ENCODE peak calls at places on chromosomes 7 and 10, in four cellular contexts. L, J, V and O are unnamed samples.

GRCh38 chr10:98172073-98172472 is 37.6 kb downstream of the R3HCC1L start:
- DNase-seq in J (no peak), L (no peak), V (no peak), O (no peak)

GRCh38 chr7:142581341-142581740 is 167.9 kb upstream of the PRSS1 start:
- DNase-seq in L (no peak), V (no peak), J (no peak), O (no peak)

GRCh38 chr10:10897400-10897799 is 120.3 kb upstream of the CELF2 start:
- DNase-seq in J (no peak), L (no peak), V (no peak), O (no peak)

GRCh38 chr7:128947854-128948253 is 10.1 kb downstream of the IRF5 start:
- DNase-seq in J (no peak), V (no peak), L (no peak), O (no peak)

GRCh38 chr10:71309919-71310318 is 9.1 kb upstream of the SLC29A3 start:
- DNase-seq in J (no peak), L (no peak), V (no peak), O (no peak)

GRCh38 chr10:4141471-4141870 is 356.5 kb upstream of the KLF6 start:
- DNase-seq in L (no peak), J (no peak), V (no peak), O (no peak)

GRCh38 chr10:48692748-48693147 is 8.1 kb downstream of the WDFY4 start:
- DNase-seq in V (no peak), J (no peak), L (no peak), O (no peak)

GRCh38 chr7:73850781-73851207 is 8.5 kb upstream of the METTL27 start:
- DNase-seq in L (no peak), V (no peak), J (no peak), O (peak; percentile 81)

GRCh38 chr7:28165221-28165807 is 15.3 kb downstream of the JAZF1 start:
- DNase-seq in J (no peak), V (no peak), L (no peak), O (no peak)

GRCh38 chr7:139095194-139095659 is 14.3 kb downstream of the ZC3HAV1 start:
- DNase-seq in J (no peak), V (peak; percentile 73), L (no peak), O (no peak)

GRCh38 chr10:80191589-80192270 is 13.6 kb downstream of the ANXA11 start:
- DNase-seq in J (no peak), V (no peak), L (no peak), O (peak; percentile 57)

GRCh38 chr7:112150823-112151641 is 55.2 kb downstream of the DOCK4 start:
- DNase-seq in V (no peak), L (no peak), J (no peak), O (no peak)

GRCh38 chr7:21076054-21076453 is 289.4 kb upstream of the SP8 start:
- DNase-seq in V (no peak), L (no peak), J (no peak), O (no peak)

GRCh38 chr7:137081694-137082093 is 213.2 kb downstream of the CHRM2 start:
- DNase-seq in J (no peak), L (peak; percentile 74), V (no peak), O (peak; percentile 83)

GRCh38 chr10:78176320-78177012 is 142.8 kb downstream of the RPS24 start:
- DNase-seq in V (no peak), L (no peak), J (no peak), O (no peak)

GRCh38 chr10:73110345-73110849 is at the start of gene NUDT13:
- DNase-seq in L (peak; percentile 69), J (peak; percentile 64), V (peak; percentile 43), O (peak; percentile 80)

GRCh38 chr7:936131-937054 is 18.1 kb downstream of the ADAP1 start:
- DNase-seq in J (peak; percentile 48), L (no peak), V (no peak), O (no peak)

GRCh38 chr10:90051474-90051873 is 350.1 kb downstream of the KIF20B start:
- DNase-seq in L (no peak), V (no peak), J (no peak), O (no peak)

GRCh38 chr10:22364407-22364806 is 19.1 kb downstream of the SPAG6 start:
- DNase-seq in J (no peak), L (no peak), V (no peak), O (no peak)

GRCh38 chr7:71442492-71443196 is 310.7 kb downstream of the GALNT17 start:
- DNase-seq in V (no peak), L (no peak), J (no peak), O (no peak)

GRCh38 chr10:103663802-103664201 is 170.3 kb downstream of the NEURL1 start:
- DNase-seq in V (no peak), J (peak; percentile 77), L (no peak), O (no peak)

GRCh38 chr7:4216016-4216415 is 466.1 kb upstream of the FOXK1 start:
- DNase-seq in J (peak; percentile 29), V (no peak), L (no peak), O (no peak)

GRCh38 chr10:13670311-13670710 is 83.5 kb downstream of the PRPF18 start:
- DNase-seq in V (no peak), J (no peak), L (no peak), O (no peak)

GRCh38 chr10:124339951-124340760 is 78.6 kb downstream of the OAT start:
- DNase-seq in V (no peak), J (no peak), L (peak; percentile 44), O (no peak)

GRCh38 chr10:86286591-86287421 is 79.8 kb downstream of the GRID1 start:
- DNase-seq in V (no peak), L (no peak), J (no peak), O (peak; percentile 52)

GRCh38 chr7:84729284-84729683 is 457.6 kb downstream of the SEMA3D start:
- DNase-seq in V (no peak), J (no peak), L (no peak), O (no peak)

GRCh38 chr10:137031-137430 is 1.8 kb downstream of the ZMYND11 start:
- DNase-seq in J (no peak), L (no peak), V (peak; percentile 17), O (no peak)

GRCh38 chr10:80537705-80538480 is at the start of gene SH2D4B:
- DNase-seq in V (no peak), L (no peak), J (no peak), O (peak; percentile 54)

GRCh38 chr10:110074986-110075664 is 67.3 kb downstream of the ADD3 start:
- DNase-seq in V (no peak), J (no peak), L (no peak), O (no peak)

GRCh38 chr10:122864901-122865300 is 14.5 kb downstream of the FAM24B start:
- DNase-seq in V (no peak), J (no peak), L (no peak), O (no peak)

GRCh38 chr10:124033887-124034218 is 59.5 kb downstream of the CHST15 start:
- DNase-seq in V (no peak), L (peak; percentile 64), J (no peak), O (no peak)

GRCh38 chr10:103077491-103078308 is 115.4 kb downstream of the NT5C2 start:
- DNase-seq in L (no peak), J (no peak), V (no peak), O (no peak)

DNA sequence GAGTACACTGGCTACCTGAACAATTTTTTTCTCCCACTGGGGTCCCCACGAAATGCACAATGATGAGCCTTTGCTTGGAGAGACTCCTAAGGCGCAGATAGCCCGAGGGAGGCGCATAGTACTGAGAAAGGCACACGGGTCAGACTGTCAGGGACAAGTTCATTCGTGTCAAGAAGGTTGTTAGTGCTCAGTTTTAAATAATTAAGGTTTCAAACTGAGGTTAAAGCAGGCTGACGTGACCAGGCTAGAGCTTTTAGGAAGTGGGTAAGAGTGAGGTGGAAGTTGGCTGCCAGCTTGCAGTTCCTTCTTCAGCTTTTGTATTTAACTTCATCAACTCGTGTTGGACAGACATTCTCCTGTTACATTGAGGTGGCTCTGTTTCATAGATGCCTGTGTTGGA is 31.6 kb downstream of the RBM33 start:
- DNase-seq in V (no peak), J (no peak), L (no peak), O (no peak)
- H3K36me3 ChIP-seq in V (peaks cover 47% of the 10 kb centered on the region), J (peaks cover 12% of the 10 kb centered on the region), L (no peaks in the 10 kb centered on the region), O (peaks cover 19% of the 10 kb centered on the region)

GRCh38 chr7:96303105-96303685 is 18.7 kb downstream of the SLC25A13 start:
- DNase-seq in J (no peak), V (no peak), L (no peak), O (no peak)
- H3K4me1 ChIP-seq in J (peaks cover 4% of the 10 kb centered on the region), V (peaks cover 10% of the 10 kb centered on the region), L (peaks cover 3% of the 10 kb centered on the region), O (peaks cover 26% of the 10 kb centered on the region)

GRCh38 chr7:65449505-65449852 is 75.8 kb downstream of the ZNF92 start:
- DNase-seq in J (no peak), V (no peak), L (no peak), O (no peak)

GRCh38 chr7:65441010-65441409 is 67.4 kb downstream of the ZNF92 start:
- DNase-seq in L (no peak), V (no peak), J (no peak), O (no peak)

GRCh38 chr7:65444899-65445823 is 71.5 kb downstream of the ZNF92 start:
- DNase-seq in V (no peak), L (no peak), J (no peak), O (no peak)

GRCh38 chr7:65448824-65449504 is 75.3 kb downstream of the ZNF92 start:
- DNase-seq in V (no peak), J (no peak), L (no peak), O (no peak)

GRCh38 chr7:65444211-65444842 is 70.7 kb downstream of the ZNF92 start:
- DNase-seq in L (no peak), J (no peak), V (no peak), O (no peak)
- H3K27ac ChIP-seq in L (no peak overlapping the region), J (no peak overlapping the region), V (no peak overlapping the region), O (no peak overlapping the region)

GRCh38 chr7:47391726-47392125 is 190.2 kb downstream of the TNS3 start:
- DNase-seq in L (no peak), J (no peak), V (no peak), O (no peak)

GRCh38 chr7:47394751-47395252 is 187.1 kb downstream of the TNS3 start:
- DNase-seq in J (no peak), L (no peak), V (no peak), O (no peak)

GRCh38 chr7:47394216-47394615 is 187.7 kb downstream of the TNS3 start:
- DNase-seq in L (no peak), V (no peak), J (no peak), O (no peak)

GRCh38 chr7:47392241-47392759 is 189.6 kb downstream of the TNS3 start:
- DNase-seq in V (no peak), J (no peak), L (peak; percentile 99), O (peak; percentile 79)

DNA sequence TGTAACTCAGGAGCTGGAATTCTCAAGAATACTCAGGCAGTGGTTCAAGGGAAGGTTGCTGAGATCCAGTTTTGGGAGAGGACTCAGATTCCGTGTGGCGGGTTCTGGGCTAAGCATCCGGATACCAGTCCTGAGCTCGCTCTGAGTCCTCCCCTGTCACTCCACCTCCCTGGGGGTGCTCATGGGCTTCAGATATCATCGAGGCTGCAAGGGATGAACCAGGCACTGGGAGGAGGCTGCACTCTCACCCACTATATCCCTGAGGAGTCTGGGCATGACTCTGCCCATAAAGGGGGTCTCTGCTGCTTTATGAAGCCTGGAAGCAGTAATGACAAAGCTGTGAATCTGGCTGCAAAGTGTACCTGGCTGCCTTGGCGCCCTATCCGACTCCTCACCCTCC is 188.5 kb downstream of the TNS3 start:
- DNase-seq in J (no peak), L (no peak), V (no peak), O (no peak)
- H3K36me3 ChIP-seq in J (peaks cover 57% of the 10 kb centered on the region), L (no peaks in the 10 kb centered on the region), V (no peaks in the 10 kb centered on the region), O (peaks cover 29% of the 10 kb centered on the region)